ENCODE peak calls at places on chromosomes 11 and 22, in six cellular contexts. D is mucosa of descending colon; W is BJ; Q is astrocyte of the spinal cord; B is CD4-positive, CD25-positive, alpha-beta regulatory T cell; R is Peyer's patch. A is an unnamed sample.
A peak's percentile ranks its signal among the peaks of the same experiment; 100 is the strongest.

GRCh38 chr11:116793476-116794096 is 1.9 kb upstream of the APOA5 start:
- DNase-seq in D (no peak), W (no peak), Q (peak; percentile 24), B (no peak), R (no peak), A (no peak)

GRCh38 chr22:32340437-32340836 is 17.2 kb upstream of the RFPL3 start:
- DNase-seq in D (no peak), W (no peak), Q (no peak), B (no peak), R (no peak), A (no peak)

GRCh38 chr11:72696866-72697428 is 22.7 kb upstream of the PDE2A start:
- DNase-seq in D (no peak), W (no peak), Q (no peak), B (no peak), R (no peak), A (no peak)

GRCh38 chr11:7637447-7638157 is 35.7 kb downstream of the CYB5R2 start:
- DNase-seq in D (no peak), W (peak; percentile 46), Q (peak; percentile 16), B (no peak), R (no peak), A (no peak)

GRCh38 chr22:19878461-19879247 is 24.0 kb upstream of the GNB1L start:
- DNase-seq in D (no peak), W (peak; percentile 62), Q (peak; percentile 9), B (no peak), R (no peak), A (no peak)

GRCh38 chr22:20242393-20243175 is 25.5 kb downstream of the RTN4R start:
- DNase-seq in D (no peak), W (no peak), Q (no peak), B (peak; percentile 30), R (no peak), A (no peak)

GRCh38 chr11:117816151-117816741 is 8.3 kb downstream of the FXYD2 start:
- DNase-seq in D (no peak), W (no peak), Q (no peak), B (no peak), R (no peak), A (no peak)

GRCh38 chr22:19039796-19040580 is 82.2 kb downstream of the DGCR2 start:
- DNase-seq in D (no peak), W (no peak), Q (no peak), B (no peak), R (no peak), A (no peak)

GRCh38 chr11:31798057-31799035 is 12.8 kb downstream of the PAX6 start:
- DNase-seq in D (no peak), W (no peak), Q (no peak), B (no peak), R (no peak), A (no peak)

GRCh38 chr22:45036154-45036553 is 26.3 kb upstream of the PHF21B start:
- DNase-seq in D (no peak), W (no peak), Q (peak; percentile 9), B (no peak), R (no peak), A (no peak)

GRCh38 chr11:76791861-76792260 is 8.7 kb downstream of the TSKU start:
- DNase-seq in D (peak; percentile 5), W (no peak), Q (peak; percentile 78), B (no peak), R (no peak), A (no peak)

GRCh38 chr22:22553735-22554134 is 5.3 kb downstream of the PRAME start:
- DNase-seq in D (no peak), W (no peak), Q (no peak), B (no peak), R (no peak), A (no peak)

GRCh38 chr11:57514538-57515331 is 767 bp downstream of the SLC43A1 start:
- DNase-seq in D (peak; percentile 75), W (no peak), Q (peak; percentile 30), B (peak; percentile 70), R (peak; percentile 67), A (no peak)

GRCh38 chr11:2213890-2214526 is 42.4 kb upstream of the TH start:
- DNase-seq in D (no peak), W (no peak), Q (no peak), B (no peak), R (no peak), A (no peak)

GRCh38 chr11:126433989-126434949 is 78.8 kb downstream of the ST3GAL4 start:
- DNase-seq in D (no peak), W (no peak), Q (no peak), B (no peak), R (no peak), A (no peak)

GRCh38 chr11:96052921-96053631 is 129.2 kb upstream of the MTMR2 start:
- DNase-seq in D (no peak), W (no peak), Q (peak; percentile 60), B (no peak), R (no peak), A (no peak)

GRCh38 chr11:35084817-35085424 is 54.0 kb upstream of the CD44 start:
- DNase-seq in D (no peak), W (no peak), Q (no peak), B (no peak), R (no peak), A (no peak)

GRCh38 chr11:223026-223789 is 12.9 kb downstream of the SIRT3 start:
- DNase-seq in D (no peak), W (no peak), Q (no peak), B (no peak), R (no peak), A (no peak)

GRCh38 chr11:1195690-1196515 is 27.0 kb upstream of the MUC5B start:
- DNase-seq in D (no peak), W (no peak), Q (no peak), B (no peak), R (no peak), A (no peak)

GRCh38 chr11:69075421-69076128 is 26.8 kb downstream of the TPCN2 start:
- DNase-seq in D (peak; percentile 58), W (peak; percentile 93), Q (peak; percentile 99), B (no peak), R (no peak), A (no peak)

GRCh38 chr22:25153961-25154685 is 45.5 kb upstream of the CRYBB3 start:
- DNase-seq in D (peak; percentile 67), W (no peak), Q (peak; percentile 62), B (no peak), R (no peak), A (no peak)

GRCh38 chr11:26878959-26879581 is 114.8 kb upstream of the FIBIN start:
- DNase-seq in D (no peak), W (no peak), Q (no peak), B (no peak), R (no peak), A (no peak)

DNA sequence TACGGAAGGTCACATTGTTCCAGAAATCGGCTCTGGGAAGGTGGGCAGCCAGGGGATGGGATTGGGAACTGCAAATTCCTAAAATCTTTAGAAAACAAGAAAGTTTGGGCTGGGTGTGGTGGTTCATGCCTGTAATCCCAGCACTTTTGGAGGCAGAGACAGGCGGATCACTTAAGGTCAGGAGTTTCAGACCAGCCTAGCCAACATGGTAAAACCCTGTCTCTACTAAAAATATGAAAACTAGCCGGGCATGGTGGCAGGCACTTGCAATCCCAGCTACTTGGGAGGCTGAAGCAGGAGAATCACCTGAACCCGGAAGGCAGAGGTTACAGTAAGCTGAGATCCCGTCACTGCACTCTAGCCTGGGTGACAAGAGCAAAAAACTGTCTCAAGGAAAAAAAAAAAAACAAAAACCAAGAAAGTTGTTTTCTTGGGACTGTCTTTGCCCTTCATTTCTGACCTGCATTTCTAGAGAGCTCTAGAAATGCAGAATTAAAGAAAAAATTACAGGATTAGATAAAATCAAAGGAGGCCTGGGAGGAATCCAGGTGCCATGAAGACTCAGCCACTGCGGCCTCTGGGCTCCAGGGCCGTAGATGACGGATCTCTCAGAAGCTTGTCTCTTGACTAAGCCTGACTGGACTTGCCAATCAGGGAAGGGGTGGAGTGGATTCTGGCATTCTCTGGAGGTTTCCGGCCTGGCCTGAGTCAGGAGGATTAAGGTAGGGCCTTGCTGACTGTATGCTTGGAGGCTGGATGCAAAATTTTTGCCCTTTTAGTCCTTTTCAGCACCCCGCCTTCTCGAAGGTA is 5.3 kb upstream of the MALAT1 start:
- DNase-seq in D (peak; percentile 87), W (peak; percentile 86), Q (peak; percentile 91), B (no peak), R (no peak), A (no peak)
- H3K4me3 ChIP-seq in D (no peak overlapping the region), W (no peak overlapping the region), Q (no peak overlapping the region), B (no peak overlapping the region), R (no peak overlapping the region), A (peak overlapping the region; percentile 6)

GRCh38 chr22:31244044-31244942 is 32.2 kb downstream of the LIMK2 start:
- DNase-seq in D (no peak), W (peak; percentile 52), Q (peak; percentile 93), B (no peak), R (no peak), A (no peak)
- H3K4me3 ChIP-seq in D (no peak overlapping the region), W (no peak overlapping the region), Q (no peak overlapping the region), B (peak overlapping the region; percentile 66), R (no peak overlapping the region), A (no peak overlapping the region)

GRCh38 chr22:43823353-43823908 is 11.3 kb upstream of the EFCAB6 start:
- DNase-seq in D (no peak), W (no peak), Q (no peak), B (no peak), R (no peak), A (no peak)
- H3K4me3 ChIP-seq in D (no peak overlapping the region), W (no peak overlapping the region), Q (no peak overlapping the region), B (no peak overlapping the region), R (no peak overlapping the region), A (no peak overlapping the region)

GRCh38 chr22:33952776-33953175 is 32.5 kb upstream of the LARGE1 start:
- DNase-seq in D (no peak), W (no peak), Q (no peak), B (no peak), R (no peak), A (no peak)
- H3K4me3 ChIP-seq in D (no peak overlapping the region), W (no peak overlapping the region), Q (no peak overlapping the region), B (no peak overlapping the region), R (no peak overlapping the region), A (no peak overlapping the region)

GRCh38 chr11:3859373-3859881 is 4.0 kb downstream of the STIM1 start:
- DNase-seq in D (peak; percentile 68), W (no peak), Q (no peak), B (peak; percentile 57), R (no peak), A (peak; percentile 64)
- H3K4me3 ChIP-seq in D (no peak overlapping the region), W (no peak overlapping the region), Q (no peak overlapping the region), B (peak overlapping the region; percentile 97), R (no peak overlapping the region), A (peak overlapping the region; percentile 88)

GRCh38 chr11:63813035-63813562 is at the start of gene SPINDOC:
- DNase-seq in D (peak; percentile 80), W (no peak), Q (peak; percentile 63), B (peak; percentile 72), R (peak; percentile 73), A (no peak)
- H3K4me3 ChIP-seq in D (peak within 1 kb of the TSS; percentile 59), W (peak within 1 kb of the TSS; percentile 80), Q (peak within 1 kb of the TSS; percentile 89), B (peak within 1 kb of the TSS; percentile 72), R (peak within 1 kb of the TSS; percentile 91), A (peak within 1 kb of the TSS; percentile 97)

GRCh38 chr22:37986371-37986770 is 2.0 kb upstream of the SOX10 start:
- DNase-seq in D (no peak), W (no peak), Q (no peak), B (no peak), R (no peak), A (no peak)
- H3K4me3 ChIP-seq in D (no peak overlapping the region), W (no peak overlapping the region), Q (no peak overlapping the region), B (no peak overlapping the region), R (no peak overlapping the region), A (no peak overlapping the region)

A was measured in GM12864.